ENCODE peak calls at places on chromosomes 7 and 10, in ten cellular contexts. One of them, this sample, is unnamed.

GRCh38 chr10:77887631-77888355 is 38.8 kb downstream of the DLG5 start:
- DNase-seq in MM.1S: no peak
- DNase-seq in mesenchymal stem cell: no peak
- DNase-seq in mesendoderm: no peak
- DNase-seq in HepG2: peak; percentile 89
- DNase-seq in GM23248: peak; percentile 70
- DNase-seq in endodermal cell: peak; percentile 56
- DNase-seq in HCT116: no peak
- DNase-seq in fibroblast of lung: peak; percentile 25
- DNase-seq in colonic mucosa: no peak
- DNase-seq in this sample: peak; percentile 65

GRCh38 chr7:157656195-157656769 is 319.5 kb downstream of the DNAJB6 start:
- DNase-seq in fibroblast of lung: no peak
- DNase-seq in mesendoderm: peak; percentile 18
- DNase-seq in MM.1S: no peak
- DNase-seq in GM23248: no peak
- DNase-seq in endodermal cell: peak; percentile 56
- DNase-seq in mesenchymal stem cell: no peak
- DNase-seq in HCT116: no peak
- DNase-seq in HepG2: no peak
- DNase-seq in colonic mucosa: no peak
- DNase-seq in this sample: no peak

GRCh38 chr10:61795551-61795950 is 105.9 kb upstream of the ARID5B start:
- DNase-seq in HepG2: no peak
- DNase-seq in HCT116: no peak
- DNase-seq in MM.1S: no peak
- DNase-seq in colonic mucosa: no peak
- DNase-seq in mesendoderm: peak; percentile 27
- DNase-seq in fibroblast of lung: no peak
- DNase-seq in mesenchymal stem cell: no peak
- DNase-seq in endodermal cell: peak; percentile 57
- DNase-seq in GM23248: no peak
- DNase-seq in this sample: no peak

GRCh38 chr7:1943933-1944618 is 274.0 kb downstream of the ELFN1 start:
- DNase-seq in GM23248: no peak
- DNase-seq in HepG2: no peak
- DNase-seq in MM.1S: no peak
- DNase-seq in mesendoderm: no peak
- DNase-seq in HCT116: no peak
- DNase-seq in mesenchymal stem cell: no peak
- DNase-seq in colonic mucosa: no peak
- DNase-seq in fibroblast of lung: no peak
- DNase-seq in endodermal cell: no peak
- DNase-seq in this sample: no peak

GRCh38 chr7:55423891-55424290 is 58.8 kb downstream of the LANCL2 start:
- DNase-seq in MM.1S: no peak
- DNase-seq in mesenchymal stem cell: peak; percentile 16
- DNase-seq in HepG2: peak; percentile 11
- DNase-seq in mesendoderm: no peak
- DNase-seq in colonic mucosa: no peak
- DNase-seq in fibroblast of lung: peak; percentile 12
- DNase-seq in HCT116: no peak
- DNase-seq in endodermal cell: no peak
- DNase-seq in GM23248: no peak
- DNase-seq in this sample: no peak

GRCh38 chr7:74017122-74017521 is 10.9 kb upstream of the ELN start:
- DNase-seq in GM23248: no peak
- DNase-seq in mesendoderm: no peak
- DNase-seq in HCT116: no peak
- DNase-seq in colonic mucosa: no peak
- DNase-seq in endodermal cell: no peak
- DNase-seq in mesenchymal stem cell: no peak
- DNase-seq in MM.1S: no peak
- DNase-seq in fibroblast of lung: no peak
- DNase-seq in HepG2: no peak
- DNase-seq in this sample: no peak

GRCh38 chr7:133794490-133794889 is 332.6 kb upstream of the LRGUK start:
- DNase-seq in endodermal cell: no peak
- DNase-seq in mesendoderm: no peak
- DNase-seq in GM23248: peak; percentile 45
- DNase-seq in HCT116: no peak
- DNase-seq in MM.1S: no peak
- DNase-seq in colonic mucosa: no peak
- DNase-seq in mesenchymal stem cell: peak; percentile 26
- DNase-seq in HepG2: no peak
- DNase-seq in fibroblast of lung: no peak
- DNase-seq in this sample: peak; percentile 41

GRCh38 chr10:22615819-22616499 is 98.4 kb downstream of the PIP4K2A start:
- DNase-seq in mesenchymal stem cell: peak; percentile 35
- DNase-seq in fibroblast of lung: peak; percentile 78
- DNase-seq in endodermal cell: no peak
- DNase-seq in HCT116: no peak
- DNase-seq in MM.1S: peak; percentile 64
- DNase-seq in HepG2: peak; percentile 72
- DNase-seq in mesendoderm: no peak
- DNase-seq in colonic mucosa: peak; percentile 72
- DNase-seq in GM23248: no peak
- DNase-seq in this sample: no peak

DNA sequence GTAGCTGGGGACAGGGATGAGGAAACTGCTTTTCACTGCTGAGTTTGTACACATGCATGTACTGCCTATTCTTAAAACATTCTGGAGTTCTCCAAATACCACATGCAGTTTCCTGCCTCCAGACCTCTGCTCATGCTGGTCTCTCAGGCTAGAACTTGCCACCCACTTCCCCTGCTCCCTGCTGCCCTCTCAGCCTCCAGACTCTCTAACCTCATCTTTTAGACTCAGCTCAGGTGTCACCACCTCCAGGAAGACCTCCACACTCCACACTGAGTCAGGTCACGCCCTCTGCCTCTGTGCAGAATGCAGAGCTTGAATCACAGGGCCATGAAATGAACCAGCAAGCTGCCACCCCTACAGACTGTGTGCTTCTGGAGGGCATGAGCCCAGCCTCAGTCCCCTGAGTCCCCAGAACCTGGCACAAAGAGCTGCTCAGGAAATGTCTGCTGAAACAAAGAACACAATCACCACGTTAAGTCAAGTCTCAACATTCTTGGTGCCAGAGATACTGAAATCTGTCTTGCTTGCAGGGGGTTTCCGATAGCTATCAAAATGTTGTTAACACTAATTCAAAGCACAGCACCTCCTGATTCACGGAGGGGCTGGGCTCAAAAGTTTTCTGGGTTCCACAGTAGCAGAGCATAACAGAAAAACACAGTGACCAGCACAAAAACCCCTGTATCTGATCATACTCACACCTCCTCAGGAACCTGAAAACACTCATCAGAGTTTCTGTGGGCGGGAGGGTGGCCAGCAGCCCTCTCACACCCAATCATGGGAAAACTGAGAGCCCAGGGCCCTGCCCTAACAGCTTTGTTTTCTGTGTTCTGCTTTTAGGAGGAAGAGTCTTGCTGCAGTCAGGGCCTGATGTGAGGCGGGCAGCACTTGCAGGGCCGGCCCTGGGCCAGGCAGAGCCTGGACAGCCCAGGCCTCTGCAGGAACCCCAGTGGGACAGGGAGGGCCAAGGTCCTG is 21.1 kb downstream of the FAM53B start:
- DNase-seq in GM23248: peak; percentile 73
- DNase-seq in colonic mucosa: no peak
- DNase-seq in endodermal cell: no peak
- DNase-seq in HCT116: no peak
- DNase-seq in mesendoderm: peak; percentile 68
- DNase-seq in fibroblast of lung: no peak
- DNase-seq in mesenchymal stem cell: no peak
- DNase-seq in MM.1S: peak; percentile 85
- DNase-seq in HepG2: no peak
- DNase-seq in this sample: no peak
- H3K4me1 ChIP-seq in GM23248: peaks cover 16% of the 10 kb centered on the region
- H3K4me1 ChIP-seq in colonic mucosa: peaks cover 63% of the 10 kb centered on the region
- H3K4me1 ChIP-seq in endodermal cell: peaks cover 21% of the 10 kb centered on the region
- H3K4me1 ChIP-seq in HCT116: peaks cover 32% of the 10 kb centered on the region
- H3K4me1 ChIP-seq in mesendoderm: peaks cover 14% of the 10 kb centered on the region
- H3K4me1 ChIP-seq in fibroblast of lung: peaks cover 5% of the 10 kb centered on the region
- H3K4me1 ChIP-seq in mesenchymal stem cell: peaks cover 8% of the 10 kb centered on the region
- H3K4me1 ChIP-seq in MM.1S: peaks cover 54% of the 10 kb centered on the region
- H3K4me1 ChIP-seq in HepG2: peaks cover 57% of the 10 kb centered on the region
- H3K4me1 ChIP-seq in this sample: peaks cover 44% of the 10 kb centered on the region

GRCh38 chr10:110764793-110765512 is 106.8 kb upstream of the PDCD4 start:
- DNase-seq in mesendoderm: no peak
- DNase-seq in mesenchymal stem cell: no peak
- DNase-seq in HepG2: no peak
- DNase-seq in GM23248: no peak
- DNase-seq in endodermal cell: no peak
- DNase-seq in fibroblast of lung: no peak
- DNase-seq in HCT116: no peak
- DNase-seq in MM.1S: no peak
- DNase-seq in colonic mucosa: no peak
- DNase-seq in this sample: no peak
- H3K4me3 ChIP-seq in mesendoderm: no peak overlapping the region
- H3K4me3 ChIP-seq in mesenchymal stem cell: no peak overlapping the region
- H3K4me3 ChIP-seq in HepG2: no peak overlapping the region
- H3K4me3 ChIP-seq in GM23248: no peak overlapping the region
- H3K4me3 ChIP-seq in endodermal cell: no peak overlapping the region
- H3K4me3 ChIP-seq in fibroblast of lung: no peak overlapping the region
- H3K4me3 ChIP-seq in HCT116: no peak overlapping the region
- H3K4me3 ChIP-seq in MM.1S: no peak overlapping the region
- H3K4me3 ChIP-seq in colonic mucosa: no peak overlapping the region
- H3K4me3 ChIP-seq in this sample: no peak overlapping the region

DNA sequence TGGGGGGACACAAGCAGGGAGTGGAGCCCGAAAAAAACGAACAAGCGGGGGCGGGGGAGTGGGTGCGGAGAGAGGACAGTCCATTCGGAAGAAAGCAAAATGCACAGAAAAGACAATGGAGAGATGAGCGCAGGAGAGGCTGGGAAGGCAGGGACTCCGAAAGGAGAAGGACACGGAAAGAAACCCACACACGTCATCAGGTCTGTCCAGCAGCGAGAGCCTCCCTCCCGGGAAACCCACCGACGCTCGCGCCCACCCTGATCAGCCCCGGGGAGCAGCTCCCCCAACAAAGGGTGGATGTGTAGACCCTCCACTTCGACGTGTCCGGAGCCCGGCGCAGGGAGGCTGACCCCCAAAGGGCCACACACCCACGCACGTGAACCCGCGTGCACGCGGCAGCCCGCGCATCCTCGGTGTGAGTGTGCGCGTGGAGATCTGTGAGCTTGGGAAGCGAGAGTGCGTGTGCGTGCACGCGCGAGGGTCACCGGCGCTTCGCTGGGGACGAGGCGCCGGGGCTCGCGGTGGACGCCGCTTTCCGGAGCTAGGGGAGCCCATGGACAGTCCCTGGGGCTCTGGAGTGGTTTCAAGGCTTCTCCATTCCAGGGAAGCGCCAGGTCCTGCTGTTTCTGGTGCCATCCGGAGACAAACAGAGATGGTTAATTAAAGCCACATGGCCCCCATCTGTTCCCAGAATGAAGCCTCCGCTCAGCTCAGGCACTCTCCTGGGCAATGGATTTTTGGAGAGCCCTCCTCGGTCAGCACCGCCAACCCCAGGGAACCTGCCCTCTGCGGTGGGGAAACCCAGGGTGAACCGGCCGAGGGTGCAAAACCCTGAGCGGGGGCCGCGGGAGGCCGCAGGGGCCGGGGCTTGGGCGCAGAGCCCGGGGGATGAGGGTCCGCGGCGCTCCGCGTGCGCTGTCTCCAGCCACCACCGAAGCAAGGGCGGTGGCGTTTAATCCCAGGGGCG is 919 bp downstream of the LAMB1 start:
- DNase-seq in GM23248: peak; percentile 79
- DNase-seq in mesendoderm: peak; percentile 70
- DNase-seq in HCT116: no peak
- DNase-seq in HepG2: no peak
- DNase-seq in colonic mucosa: no peak
- DNase-seq in mesenchymal stem cell: peak; percentile 59
- DNase-seq in MM.1S: no peak
- DNase-seq in endodermal cell: no peak
- DNase-seq in fibroblast of lung: peak; percentile 34
- DNase-seq in this sample: peak; percentile 69
- H3K9ac ChIP-seq in GM23248: peak overlapping the region; percentile 82
- H3K9ac ChIP-seq in mesendoderm: peak overlapping the region; percentile 85
- H3K9ac ChIP-seq in HCT116: peak overlapping the region; percentile 61
- H3K9ac ChIP-seq in HepG2: peak overlapping the region; percentile 81
- H3K9ac ChIP-seq in colonic mucosa: peak overlapping the region; percentile 72
- H3K9ac ChIP-seq in mesenchymal stem cell: peak overlapping the region; percentile 92
- H3K9ac ChIP-seq in MM.1S: no peak overlapping the region
- H3K9ac ChIP-seq in endodermal cell: peak overlapping the region; percentile 88
- H3K9ac ChIP-seq in fibroblast of lung: peak overlapping the region; percentile 80
- H3K9ac ChIP-seq in this sample: peak overlapping the region; percentile 96

GRCh38 chr10:110569736-110570135 is 2.2 kb downstream of the SMC3 start:
- DNase-seq in endodermal cell: no peak
- DNase-seq in MM.1S: no peak
- DNase-seq in mesenchymal stem cell: no peak
- DNase-seq in colonic mucosa: no peak
- DNase-seq in GM23248: no peak
- DNase-seq in mesendoderm: no peak
- DNase-seq in HCT116: no peak
- DNase-seq in HepG2: peak; percentile 89
- DNase-seq in fibroblast of lung: no peak
- DNase-seq in this sample: no peak

GRCh38 chr10:110576220-110576619 is 8.7 kb downstream of the SMC3 start:
- DNase-seq in mesendoderm: no peak
- DNase-seq in endodermal cell: no peak
- DNase-seq in GM23248: peak; percentile 91
- DNase-seq in MM.1S: no peak
- DNase-seq in colonic mucosa: no peak
- DNase-seq in HepG2: no peak
- DNase-seq in fibroblast of lung: peak; percentile 78
- DNase-seq in mesenchymal stem cell: peak; percentile 7
- DNase-seq in HCT116: no peak
- DNase-seq in this sample: peak; percentile 78

GRCh38 chr10:110571093-110571743 is 3.7 kb downstream of the SMC3 start:
- DNase-seq in MM.1S: no peak
- DNase-seq in HCT116: no peak
- DNase-seq in fibroblast of lung: no peak
- DNase-seq in colonic mucosa: no peak
- DNase-seq in HepG2: no peak
- DNase-seq in GM23248: no peak
- DNase-seq in endodermal cell: no peak
- DNase-seq in mesenchymal stem cell: no peak
- DNase-seq in mesendoderm: no peak
- DNase-seq in this sample: no peak

GRCh38 chr10:110574420-110574819 is 6.9 kb downstream of the SMC3 start:
- DNase-seq in GM23248: no peak
- DNase-seq in MM.1S: no peak
- DNase-seq in HepG2: no peak
- DNase-seq in mesendoderm: no peak
- DNase-seq in endodermal cell: no peak
- DNase-seq in HCT116: no peak
- DNase-seq in fibroblast of lung: peak; percentile 8
- DNase-seq in colonic mucosa: no peak
- DNase-seq in mesenchymal stem cell: no peak
- DNase-seq in this sample: no peak

DNA sequence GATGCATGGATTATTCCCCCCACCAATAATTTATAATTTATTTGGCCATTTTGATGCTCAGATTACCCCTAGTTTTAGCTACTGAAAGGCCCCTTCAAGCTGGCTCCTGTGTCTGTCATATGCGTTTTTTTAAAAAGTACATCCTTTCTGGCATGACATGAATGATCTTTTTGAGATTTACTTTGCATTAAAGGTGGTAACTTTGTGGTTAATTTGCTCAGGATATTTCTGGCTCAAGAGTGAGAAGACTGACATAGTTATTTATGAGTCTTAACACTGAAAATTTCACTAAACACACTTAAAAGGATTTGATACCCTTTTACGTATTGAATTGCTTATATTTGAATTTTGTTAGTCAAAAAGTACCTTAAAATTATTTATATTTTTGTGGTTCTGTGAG is 5.4 kb downstream of the SMC3 start:
- DNase-seq in GM23248: no peak
- DNase-seq in mesenchymal stem cell: no peak
- DNase-seq in MM.1S: no peak
- DNase-seq in mesendoderm: no peak
- DNase-seq in HCT116: no peak
- DNase-seq in colonic mucosa: no peak
- DNase-seq in endodermal cell: no peak
- DNase-seq in fibroblast of lung: no peak
- DNase-seq in HepG2: no peak
- DNase-seq in this sample: no peak
- H3K4me1 ChIP-seq in GM23248: peaks cover 31% of the 10 kb centered on the region
- H3K4me1 ChIP-seq in mesenchymal stem cell: peaks cover 1% of the 10 kb centered on the region
- H3K4me1 ChIP-seq in MM.1S: peaks cover 41% of the 10 kb centered on the region
- H3K4me1 ChIP-seq in mesendoderm: peaks cover 3% of the 10 kb centered on the region
- H3K4me1 ChIP-seq in HCT116: peaks cover 12% of the 10 kb centered on the region
- H3K4me1 ChIP-seq in colonic mucosa: no peaks in the 10 kb centered on the region
- H3K4me1 ChIP-seq in endodermal cell: no peaks in the 10 kb centered on the region
- H3K4me1 ChIP-seq in fibroblast of lung: peaks cover 8% of the 10 kb centered on the region
- H3K4me1 ChIP-seq in HepG2: peaks cover 46% of the 10 kb centered on the region
- H3K4me1 ChIP-seq in this sample: peaks cover 45% of the 10 kb centered on the region

This sample was measured in adipocyte.